ENCODE peak calls at places on chromosomes 5 and 9, in five cellular contexts. S is hippocampal formation; G is LoVo; E is CD4-positive, alpha-beta T cell; C is ACHN. N is an unnamed sample.

GRCh38 chr5:33439905-33440481 is 772 bp upstream of the TARS1 start:
- DNase-seq in C (no peak), G (peak), E (no peak), S (no peak), N (no peak)

GRCh38 chr5:6680922-6681321 is 32.3 kb upstream of the TENT4A start:
- DNase-seq in S (no peak), E (no peak), G (no peak), C (no peak), N (no peak)

GRCh38 chr5:935510-936084 is 42.9 kb downstream of the TRIP13 start:
- DNase-seq in S (no peak), E (no peak), G (no peak), C (no peak), N (no peak)

GRCh38 chr9:31248156-31248555 is 1136.3 kb upstream of the ACO1 start:
- DNase-seq in G (no peak), E (no peak), C (no peak), S (no peak), N (no peak)

GRCh38 chr9:18824095-18824666 is 208.8 kb downstream of the SAXO1 start:
- DNase-seq in C (peak), S (no peak), E (no peak), G (peak), N (no peak)

GRCh38 chr9:124411514-124412227 is 3.6 kb downstream of the PSMB7 start:
- DNase-seq in E (no peak), G (no peak), S (no peak), C (peak), N (no peak)

GRCh38 chr5:55934117-55934613 is 60.6 kb downstream of the IL6ST start:
- DNase-seq in E (no peak), G (peak), C (no peak), S (no peak), N (no peak)

GRCh38 chr9:105150991-105151685 is 93.3 kb upstream of the SLC44A1 start:
- DNase-seq in S (no peak), C (peak), G (no peak), E (no peak), N (no peak)

GRCh38 chr5:175385691-175386360 is 58.2 kb downstream of the DRD1 start:
- DNase-seq in G (no peak), E (no peak), S (no peak), C (no peak), N (no peak)

GRCh38 chr5:14256026-14256690 is 113.0 kb downstream of the TRIO start:
- DNase-seq in E (no peak), C (no peak), G (no peak), S (no peak), N (no peak)

GRCh38 chr9:135075234-135076142 is 12.0 kb upstream of the OLFM1 start:
- DNase-seq in G (no peak), S (peak), E (no peak), C (no peak), N (peak)

GRCh38 chr9:129823163-129823933 is 588 bp downstream of the TOR1A start:
- DNase-seq in C (peak), S (no peak), G (no peak), E (no peak), N (no peak)

GRCh38 chr5:177452688-177453638 is 6.3 kb downstream of the PRR7 start:
- DNase-seq in C (no peak), E (no peak), G (no peak), S (peak), N (peak)

GRCh38 chr5:40838076-40838475 is 3.1 kb upstream of the RPL37 start:
- DNase-seq in C (no peak), S (no peak), G (no peak), E (no peak), N (no peak)

GRCh38 chr5:43027054-43027785 is 12.9 kb downstream of the ANXA2R start:
- DNase-seq in G (no peak), C (no peak), E (no peak), S (no peak), N (no peak)

GRCh38 chr9:127129718-127130085 is 7.3 kb upstream of the ANGPTL2 start:
- DNase-seq in E (no peak), C (no peak), G (no peak), S (no peak), N (no peak)

GRCh38 chr9:26537211-26537610 is 355.4 kb downstream of the CAAP1 start:
- DNase-seq in G (no peak), S (no peak), E (no peak), C (no peak), N (no peak)

GRCh38 chr5:133251296-133252132 is 199.7 kb downstream of the HSPA4 start:
- DNase-seq in C (no peak), S (no peak), E (no peak), G (no peak), N (no peak)

GRCh38 chr9:6197330-6197729 is 18.3 kb upstream of the IL33 start:
- DNase-seq in S (no peak), E (no peak), G (no peak), C (peak), N (no peak)

GRCh38 chr5:270340-270739 is 1.1 kb upstream of the PDCD6 start:
- DNase-seq in E (no peak), S (no peak), G (no peak), C (no peak), N (no peak)

GRCh38 chr5:100406640-100407039 is 128.5 kb upstream of the FAM174A start:
- DNase-seq in C (no peak), S (no peak), G (no peak), E (no peak), N (no peak)

GRCh38 chr9:98484218-98484617 is 224.5 kb downstream of the GABBR2 start:
- DNase-seq in E (no peak), C (no peak), G (no peak), S (no peak), N (no peak)

GRCh38 chr9:116959775-116960174 is 272.7 kb downstream of the TRIM32 start:
- DNase-seq in G (no peak), C (no peak), S (no peak), E (no peak), N (peak)

GRCh38 chr5:143886621-143887301 is 74.8 kb downstream of the HMHB1 start:
- DNase-seq in S (no peak), G (no peak), E (no peak), C (no peak), N (no peak)

GRCh38 chr9:6788175-6789016 is 30.6 kb downstream of the KDM4C start:
- DNase-seq in E (no peak), S (peak), C (peak), G (peak), N (peak)

GRCh38 chr5:73606206-73606753 is 19.7 kb upstream of the ARHGEF28 start:
- DNase-seq in E (no peak), C (no peak), S (no peak), G (no peak), N (no peak)

GRCh38 chr9:136305822-136306690 is 2.2 kb upstream of the CCDC187 start:
- DNase-seq in C (no peak), S (no peak), E (no peak), G (no peak), N (no peak)

GRCh38 chr5:180718810-180719453 is 20.9 kb downstream of the OR2Y1 start:
- DNase-seq in C (peak), G (peak), E (peak), S (peak), N (peak)

GRCh38 chr5:98780390-98780789 is 6.9 kb downstream of the RGMB start:
- DNase-seq in E (no peak), S (no peak), G (no peak), C (no peak), N (no peak)

GRCh38 chr5:176535655-176536131 is 1.5 kb downstream of the RNF44 start:
- DNase-seq in E (no peak), S (no peak), G (no peak), C (no peak), N (no peak)

GRCh38 chr9:3716415-3716814 is 190.6 kb upstream of the RFX3 start:
- DNase-seq in C (no peak), E (no peak), S (no peak), G (no peak), N (no peak)

GRCh38 chr5:133827001-133827400 is 141.4 kb downstream of the C5orf15 start:
- DNase-seq in G (no peak), E (no peak), C (no peak), S (no peak), N (no peak)

GRCh38 chr5:78586251-78586650 is 62.3 kb downstream of the LHFPL2 start:
- DNase-seq in S (no peak), G (no peak), C (peak), E (no peak), N (no peak)

GRCh38 chr9:122138560-122139268 is 20.9 kb downstream of the NDUFA8 start:
- DNase-seq in S (no peak), E (no peak), C (no peak), G (no peak), N (no peak)

GRCh38 chr5:141338538-141339306 is at the start of gene PCDHGA2:
- DNase-seq in C (peak), G (no peak), E (no peak), S (no peak), N (no peak)

GRCh38 chr9:99249619-99250018 is 27.5 kb downstream of the SEC61B start:
- DNase-seq in E (no peak), C (peak), G (no peak), S (no peak), N (no peak)

GRCh38 chr5:139964266-139964993 is 78.7 kb downstream of the NRG2 start:
- DNase-seq in C (no peak), G (no peak), E (no peak), S (no peak), N (no peak)

GRCh38 chr5:82749453-82749852 is 327.7 kb downstream of the TMEM167A start:
- DNase-seq in C (no peak), E (no peak), G (no peak), S (peak), N (no peak)